ENCODE peak calls at places on chromosome 13, in five cellular contexts. Z is mesothelial cell of epicardium, P is esophagus squamous epithelium, H is A549, C is H9. A is an unnamed sample.

GRCh38 chr13:23899555-23899954 is 2.3 kb upstream of the C1QTNF9B start:
- DNase-seq in P (no peak), C (no peak), H (peak), Z (no peak), A (no peak)

GRCh38 chr13:71871180-71871754 is 4.3 kb upstream of the DACH1 start:
- DNase-seq in H (no peak), C (no peak), P (no peak), Z (no peak), A (no peak)

GRCh38 chr13:50129923-50130685 is 114.9 kb downstream of the KCNRG start:
- DNase-seq in Z (no peak), H (peak), C (peak), P (no peak), A (no peak)

GRCh38 chr13:112350300-112350699 is 25.9 kb upstream of the SPACA7 start:
- DNase-seq in Z (no peak), P (no peak), C (no peak), H (no peak), A (no peak)

GRCh38 chr13:29758591-29759114 is 91.8 kb downstream of the UBL3 start:
- DNase-seq in H (no peak), C (no peak), P (no peak), Z (no peak), A (peak)

GRCh38 chr13:111152836-111153235 is 37.7 kb downstream of the ARHGEF7 start:
- DNase-seq in H (no peak), P (no peak), C (no peak), Z (no peak), A (no peak)

GRCh38 chr13:85896516-85897450 is 97.6 kb upstream of the SLITRK6 start:
- DNase-seq in Z (no peak), P (no peak), C (peak), H (peak), A (no peak)

GRCh38 chr13:53200075-53200474 is 171.5 kb downstream of the OLFM4 start:
- DNase-seq in P (no peak), C (no peak), Z (no peak), H (no peak), A (no peak)

GRCh38 chr13:110920038-110920437 is 5.2 kb upstream of the ANKRD10 start:
- DNase-seq in H (no peak), P (no peak), Z (no peak), C (no peak), A (peak)

GRCh38 chr13:112434937-112435523 is 58.9 kb downstream of the SPACA7 start:
- DNase-seq in Z (no peak), C (no peak), P (no peak), H (no peak), A (no peak)

GRCh38 chr13:24995225-24995804 is 100.6 kb upstream of the PABPC3 start:
- DNase-seq in C (peak), P (no peak), Z (no peak), H (peak), A (peak)

GRCh38 chr13:101552797-101553196 is 100.3 kb downstream of the ITGBL1 start:
- DNase-seq in H (no peak), Z (no peak), C (no peak), P (no peak), A (no peak)

GRCh38 chr13:73842621-73843020 is 291.6 kb downstream of the KLF12 start:
- DNase-seq in P (no peak), Z (no peak), C (no peak), H (no peak), A (no peak)

GRCh38 chr13:114124921-114125320 is 7.5 kb downstream of the RASA3 start:
- DNase-seq in H (no peak), P (no peak), C (no peak), Z (no peak), A (peak)

GRCh38 chr13:77583551-77583950 is 48.0 kb downstream of the SCEL start:
- DNase-seq in H (no peak), C (no peak), Z (no peak), P (no peak), A (no peak)

GRCh38 chr13:113297370-113297871 is 382 bp downstream of the LAMP1 start:
- DNase-seq in H (no peak), Z (no peak), P (no peak), C (peak), A (peak)

GRCh38 chr13:43861863-43862262 is 17.7 kb downstream of the CCDC122 start:
- DNase-seq in C (no peak), H (no peak), P (no peak), Z (no peak), A (no peak)

GRCh38 chr13:77330009-77330471 is 3.1 kb upstream of the MYCBP2 start:
- DNase-seq in C (no peak), H (no peak), Z (no peak), P (no peak), A (no peak)

GRCh38 chr13:40061466-40062450 is 406.3 kb downstream of the COG6 start:
- DNase-seq in Z (no peak), H (no peak), P (no peak), C (no peak), A (no peak)

GRCh38 chr13:47437411-47437810 is 540.6 kb upstream of the HTR2A start:
- DNase-seq in P (no peak), Z (no peak), H (no peak), C (no peak), A (no peak)

GRCh38 chr13:100454876-100455275 is 133.7 kb downstream of the GGACT start:
- DNase-seq in P (no peak), Z (no peak), C (no peak), H (no peak), A (no peak)

GRCh38 chr13:95671597-95671996 is 5.3 kb upstream of the DNAJC3 start:
- DNase-seq in P (no peak), C (no peak), H (no peak), Z (no peak), A (no peak)
- TF ChIP-seq CTCF in P (no peak), C (no peak), H (no peak), Z (no peak), A (no peak)

DNA sequence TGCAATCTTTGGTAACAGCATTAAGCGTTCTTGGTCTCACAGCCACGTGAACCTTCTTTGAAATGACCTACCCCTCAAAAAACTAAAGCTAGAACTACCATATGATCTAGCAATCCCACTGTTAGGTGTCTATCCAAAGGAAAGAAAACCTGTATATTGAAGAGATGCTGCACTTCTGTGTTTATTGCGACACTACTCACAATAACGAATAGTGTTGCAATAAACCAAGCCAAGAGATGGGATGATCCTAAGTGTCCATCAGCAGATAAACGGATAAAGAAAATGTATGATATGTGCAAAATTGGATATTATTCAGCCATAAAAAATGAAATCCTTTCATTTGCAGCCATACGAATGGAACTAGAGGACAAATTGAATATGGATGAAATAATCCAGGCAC is 637.9 kb downstream of the EFNB2 start:
- DNase-seq in P (no peak), C (no peak), H (no peak), Z (no peak), A (no peak)
- TF ChIP-seq CTCF in P (no peak), C (no peak), H (no peak), Z (no peak), A (no peak)

GRCh38 chr13:38223093-38223492 is 126.6 kb upstream of the UFM1 start:
- DNase-seq in H (no peak), Z (no peak), P (no peak), C (no peak), A (no peak)
- TF ChIP-seq CTCF in H (no peak), Z (no peak), P (no peak), C (peak), A (peak)

DNA sequence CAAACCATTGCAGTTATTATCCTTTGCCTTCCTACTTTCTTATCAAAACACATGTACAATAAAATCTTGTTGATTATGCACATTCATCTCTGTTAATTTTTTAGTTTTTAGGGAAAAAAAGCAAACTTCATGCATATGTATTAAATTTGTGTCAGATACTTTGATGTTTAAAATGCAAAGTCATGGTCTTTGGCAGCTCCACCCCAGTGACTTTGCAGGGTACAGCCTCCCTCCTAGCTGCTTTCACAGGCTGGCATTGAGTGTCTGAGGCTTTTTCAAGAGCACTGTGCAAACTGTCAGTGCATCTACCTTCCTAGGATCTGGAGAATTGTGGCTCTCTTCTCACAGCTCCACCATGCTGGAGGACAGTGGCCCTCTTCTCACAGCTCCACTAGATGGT is 1988.1 kb upstream of the PCDH20 start:
- DNase-seq in Z (no peak), H (peak), C (no peak), P (no peak), A (no peak)
- TF ChIP-seq CTCF in Z (no peak), H (no peak), C (no peak), P (no peak), A (no peak)

DNA sequence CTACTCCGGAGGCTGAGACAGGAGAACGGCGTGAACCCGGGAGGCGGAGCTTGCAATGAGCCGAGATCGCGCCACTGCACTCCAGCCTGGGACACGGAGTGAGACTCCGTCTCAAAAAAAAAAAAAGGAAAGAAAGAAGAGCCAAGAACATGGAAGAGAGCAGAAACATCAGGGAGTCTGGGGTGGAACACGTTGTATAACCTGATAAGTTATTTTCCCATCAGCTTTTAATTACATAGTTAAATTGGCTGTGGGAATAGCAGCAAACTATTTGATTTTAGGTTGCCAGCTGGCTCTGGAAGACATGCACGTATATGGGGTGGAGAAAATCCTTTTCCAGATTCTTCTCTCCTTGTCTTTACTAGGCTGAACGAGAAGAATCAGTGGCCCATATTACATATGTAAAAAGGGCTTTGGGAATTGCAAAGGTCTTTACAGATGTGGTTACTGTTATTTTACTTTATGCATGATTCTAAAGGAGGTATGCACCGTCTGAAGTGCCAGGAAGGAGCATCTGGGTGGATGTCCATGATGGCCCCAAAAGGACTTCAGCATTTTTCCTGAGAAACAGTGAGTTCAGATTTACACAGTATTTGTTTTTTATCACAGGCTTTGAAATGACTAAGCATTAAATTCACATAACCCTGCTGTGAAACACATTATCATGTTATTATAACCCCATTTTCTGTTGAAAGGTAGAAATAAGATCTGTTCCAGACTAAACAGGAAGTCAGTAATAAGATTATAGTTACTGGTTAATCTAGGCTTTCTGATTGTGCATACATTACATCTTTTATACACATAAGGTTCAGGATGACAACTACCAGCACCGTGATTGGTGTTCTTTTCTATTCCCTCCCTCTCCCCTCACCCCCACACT is 4.6 kb upstream of the NAA16 start:
- DNase-seq in P (no peak), Z (no peak), H (peak), C (no peak), A (no peak)
- TF ChIP-seq CTCF in P (no peak), Z (no peak), H (no peak), C (no peak), A (no peak)

GRCh38 chr13:33678084-33678483 is 139.9 kb upstream of the RFC3 start:
- DNase-seq in H (no peak), P (no peak), Z (no peak), C (no peak), A (no peak)
- TF ChIP-seq CTCF in H (no peak), P (no peak), Z (no peak), C (no peak), A (no peak)

GRCh38 chr13:45820106-45820838 is 31.3 kb downstream of the SIAH3 start:
- DNase-seq in C (no peak), H (no peak), P (no peak), Z (no peak), A (no peak)

GRCh38 chr13:45823583-45823982 is 28.0 kb downstream of the SIAH3 start:
- DNase-seq in C (no peak), H (no peak), Z (no peak), P (no peak), A (no peak)

GRCh38 chr13:45821861-45822260 is 29.7 kb downstream of the SIAH3 start:
- DNase-seq in H (no peak), Z (no peak), C (no peak), P (no peak), A (no peak)

GRCh38 chr13:45812599-45813372 is 38.8 kb downstream of the SIAH3 start:
- DNase-seq in Z (no peak), H (no peak), C (no peak), P (no peak), A (no peak)

GRCh38 chr13:45817833-45818232 is 33.7 kb downstream of the SIAH3 start:
- DNase-seq in H (no peak), P (no peak), Z (no peak), C (no peak), A (no peak)
- TF ChIP-seq CTCF in H (no peak), P (no peak), Z (no peak), C (peak), A (no peak)

GRCh38 chr13:51221108-51221507 is 1.1 kb upstream of the FAM124A start:
- DNase-seq in C (no peak), Z (no peak), H (no peak), P (no peak), A (no peak)

GRCh38 chr13:51220706-51221105 is 1.5 kb upstream of the FAM124A start:
- DNase-seq in Z (no peak), P (no peak), H (no peak), C (no peak), A (no peak)

GRCh38 chr13:51222510-51223283 is 499 bp downstream of the FAM124A start:
- DNase-seq in H (peak), C (no peak), P (no peak), Z (no peak), A (peak)

GRCh38 chr13:51223284-51224270 is 1.4 kb downstream of the FAM124A start:
- DNase-seq in P (no peak), Z (no peak), H (no peak), C (no peak), A (no peak)

DNA sequence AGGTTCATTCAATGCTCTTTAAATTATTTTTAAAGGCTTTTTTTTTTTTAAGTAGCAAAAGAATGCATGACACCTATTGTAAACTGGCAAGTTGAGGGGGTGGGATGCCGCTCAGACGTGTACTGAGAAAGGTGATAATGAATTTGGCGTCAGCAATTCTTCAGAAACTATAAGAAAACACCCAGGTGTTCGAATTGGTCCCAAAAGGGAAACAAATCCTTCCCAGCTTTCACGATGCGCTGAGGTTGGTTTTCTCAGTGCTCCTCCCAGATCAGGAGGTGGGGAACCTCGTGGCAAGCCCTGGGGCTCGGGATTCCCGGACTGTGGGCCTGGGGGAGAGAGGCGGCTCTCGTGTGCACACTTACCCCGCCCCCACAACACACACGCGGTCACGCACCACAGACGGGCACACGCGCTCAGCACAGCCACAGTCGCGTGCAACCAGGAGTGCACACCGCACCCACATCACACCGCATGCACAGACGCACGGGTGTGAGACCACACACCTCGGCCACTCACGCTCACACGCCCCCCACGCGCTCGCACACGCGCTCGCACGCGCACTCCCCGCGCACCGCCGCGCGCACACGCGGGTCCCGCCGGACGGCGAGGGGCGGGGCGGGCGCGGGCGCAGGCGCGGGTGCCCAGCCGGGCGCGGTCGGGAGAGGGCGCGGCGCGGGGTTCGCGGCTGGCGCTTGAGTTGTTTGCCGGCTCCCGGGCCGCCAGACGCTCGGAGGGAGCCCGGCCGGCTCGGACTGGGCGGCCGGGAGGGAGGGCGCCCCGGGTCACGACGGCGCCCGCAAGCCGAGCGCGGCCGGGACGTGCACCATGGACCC is at the start of gene FAM124A:
- DNase-seq in P (no peak), Z (peak), H (peak), C (no peak), A (peak)
- TF ChIP-seq CTCF in P (peak), Z (peak), H (peak), C (peak), A (peak)

DNA sequence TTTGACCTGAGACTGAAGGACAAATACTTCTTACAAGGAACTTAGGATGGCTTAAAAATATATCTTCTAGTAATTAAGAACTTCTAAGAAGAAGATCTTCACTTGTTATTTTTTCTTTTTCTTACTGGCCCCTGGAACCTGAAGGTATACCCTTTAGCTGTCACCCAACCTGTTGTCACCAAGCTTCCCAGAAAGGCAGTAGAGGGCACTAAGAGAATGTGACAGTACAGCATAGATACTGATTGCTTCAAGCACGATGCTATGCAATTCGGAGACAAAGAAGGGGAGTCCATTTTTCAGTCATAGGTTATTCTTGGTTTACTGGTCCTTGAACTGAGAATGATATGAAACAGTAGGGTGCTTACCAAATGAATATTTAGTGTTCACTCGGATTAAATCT is 208.3 kb upstream of the PCDH9 start:
- DNase-seq in H (peak), P (no peak), Z (no peak), C (no peak), A (no peak)
- TF ChIP-seq CTCF in H (no peak), P (no peak), Z (no peak), C (peak), A (no peak)

GRCh38 chr13:60583196-60583908 is 186.3 kb downstream of the TDRD3 start:
- DNase-seq in Z (no peak), C (peak), P (no peak), H (no peak), A (no peak)
- TF ChIP-seq CTCF in Z (no peak), C (peak), P (no peak), H (no peak), A (no peak)